ENCODE peak calls at places on chromosomes 5 and 9, in eight cellular contexts. V, Z, F, Q, X, L, Y and D are unnamed samples.

GRCh38 chr5:68730220-68731010 is 363.4 kb upstream of the SLC30A5 start:
- DNase-seq in F (peak), Z (peak), L (peak), Y (peak), Q (no peak), V (no peak), X (peak), D (peak)

GRCh38 chr5:170522211-170523128 is 18.6 kb downstream of the KCNIP1 start:
- DNase-seq in Q (no peak), V (no peak), X (peak), Z (peak), Y (peak), L (no peak), F (peak), D (peak)

GRCh38 chr9:127129073-127129717 is 6.8 kb upstream of the ANGPTL2 start:
- DNase-seq in X (no peak), Y (no peak), L (no peak), Q (no peak), V (no peak), F (no peak), Z (no peak), D (no peak)

GRCh38 chr5:112142769-112143270 is 276.3 kb downstream of the EPB41L4A start:
- DNase-seq in Q (no peak), V (no peak), L (peak), F (peak), X (no peak), Z (peak), Y (peak), D (peak)

GRCh38 chr5:98593418-98593817 is 180.0 kb upstream of the RGMB start:
- DNase-seq in X (no peak), Z (no peak), V (no peak), Q (no peak), Y (no peak), F (no peak), L (peak), D (no peak)

GRCh38 chr5:6328173-6328572 is 50.2 kb downstream of the MED10 start:
- DNase-seq in X (no peak), F (peak), Z (no peak), V (no peak), Y (peak), L (peak), Q (peak), D (no peak)

GRCh38 chr5:173475780-173476179 is 140.7 kb downstream of the BOD1 start:
- DNase-seq in V (no peak), F (no peak), Y (no peak), X (no peak), Q (no peak), L (no peak), Z (no peak), D (no peak)

GRCh38 chr5:168752416-168753190 is 173.4 kb upstream of the PANK3 start:
- DNase-seq in F (no peak), V (no peak), X (no peak), Y (no peak), Q (no peak), Z (no peak), L (no peak), D (no peak)

DNA sequence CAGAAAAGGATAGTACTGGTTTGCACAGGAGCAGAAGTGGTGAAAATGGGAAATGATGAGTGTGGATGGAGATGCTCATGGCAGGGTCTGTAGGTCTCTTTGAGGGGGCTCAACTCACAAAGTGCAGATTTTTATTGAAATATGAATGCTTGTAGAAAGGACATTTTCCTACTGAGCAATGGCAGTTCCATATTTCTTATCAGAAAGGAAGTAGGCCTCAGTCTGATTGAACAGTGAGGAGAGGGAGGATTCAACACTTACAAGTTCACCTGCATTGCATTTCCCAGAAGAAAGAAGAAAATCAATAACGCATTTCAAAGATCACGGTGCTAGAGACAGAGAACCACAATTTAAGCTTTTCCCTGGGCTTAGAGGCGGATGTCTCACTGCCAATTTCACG is 49.2 kb downstream of the ANXA2R start:
- DNase-seq in F (no peak), Y (no peak), L (no peak), X (no peak), Q (no peak), V (no peak), Z (no peak), D (no peak)
- H3K4me3 ChIP-seq in F (peak), Y (peak), L (peak), X (no peak), Q (peak), V (peak), Z (peak), D (no peak)

DNA sequence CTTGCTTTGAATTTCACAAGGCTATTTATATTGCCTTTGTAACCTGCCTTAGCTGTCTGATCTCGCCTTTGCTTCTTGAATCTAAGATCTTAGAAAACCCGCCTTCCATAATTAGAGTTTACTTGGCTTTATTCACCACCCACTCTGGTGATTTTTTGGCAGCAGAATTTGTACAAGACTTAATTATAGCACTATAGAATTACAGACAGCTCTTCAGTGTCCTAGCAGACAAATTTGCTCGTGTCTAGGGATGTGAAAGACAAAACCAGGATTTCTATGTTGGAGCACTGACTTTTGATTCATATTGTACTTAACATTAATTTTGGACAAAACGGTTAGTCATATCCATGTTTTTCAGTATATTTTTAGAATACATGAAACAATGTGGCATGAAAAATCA is 306.6 kb downstream of the ADGRV1 start:
- DNase-seq in F (no peak), Y (no peak), L (no peak), V (no peak), X (no peak), Z (no peak), Q (no peak), D (no peak)
- TF ChIP-seq CTCF in F (no peak), Y (no peak), L (no peak), V (no peak), X (no peak), Z (no peak), Q (no peak), D (no peak)

DNA sequence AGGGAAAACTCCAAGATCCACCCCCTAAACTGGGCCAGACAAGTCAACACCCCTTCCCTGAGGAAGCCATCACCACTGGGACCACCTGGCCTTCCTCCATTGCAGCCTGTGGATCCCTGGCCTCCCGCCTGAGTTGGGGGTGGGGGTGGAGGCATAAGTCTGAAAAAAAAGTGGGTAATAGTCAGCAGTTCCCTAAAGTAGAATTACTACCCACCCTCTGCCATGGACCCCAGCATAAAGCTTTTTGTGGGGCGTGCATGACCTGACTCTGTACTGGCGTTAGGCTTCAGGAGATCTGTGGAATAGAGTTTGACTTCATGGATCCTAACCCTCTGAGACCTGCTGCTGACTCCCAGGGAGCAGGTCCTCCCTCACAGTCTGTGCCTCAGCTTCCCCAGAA is 2.0 kb upstream of the CXXC5 start:
- DNase-seq in Y (no peak), Q (no peak), F (no peak), X (no peak), L (no peak), Z (no peak), V (no peak), D (no peak)
- H3K4me3 ChIP-seq in Y (no peak), Q (no peak), F (no peak), X (no peak), L (no peak), Z (no peak), V (no peak), D (no peak)

GRCh38 chr5:159682623-159683022 is 233.7 kb upstream of the ADRA1B start:
- DNase-seq in Y (no peak), F (no peak), Z (no peak), X (no peak), L (no peak), Q (peak), V (no peak), D (no peak)
- TF ChIP-seq CTCF in Y (no peak), F (no peak), Z (no peak), X (no peak), L (no peak), Q (no peak), V (no peak), D (no peak)

GRCh38 chr9:114372971-114373591 is 14.7 kb downstream of the AKNA start:
- DNase-seq in F (no peak), Z (no peak), Q (peak), V (peak), L (no peak), X (no peak), Y (no peak), D (no peak)

GRCh38 chr9:114371986-114372917 is 15.5 kb downstream of the AKNA start:
- DNase-seq in L (peak), F (peak), Z (peak), Y (no peak), V (no peak), X (no peak), Q (peak), D (no peak)

GRCh38 chr9:114374936-114375335 is 12.8 kb downstream of the AKNA start:
- DNase-seq in Z (no peak), F (no peak), Y (no peak), V (no peak), X (no peak), Q (peak), L (no peak), D (no peak)

GRCh38 chr9:114375386-114375785 is 12.4 kb downstream of the AKNA start:
- DNase-seq in V (no peak), Z (no peak), L (no peak), F (no peak), Y (no peak), X (no peak), Q (no peak), D (no peak)

GRCh38 chr9:114373960-114374730 is 13.6 kb downstream of the AKNA start:
- DNase-seq in Y (no peak), V (no peak), Z (no peak), Q (no peak), L (no peak), X (no peak), F (no peak), D (no peak)
- H3K4me3 ChIP-seq in Y (no peak), V (no peak), Z (no peak), Q (no peak), L (no peak), X (no peak), F (no peak), D (no peak)

DNA sequence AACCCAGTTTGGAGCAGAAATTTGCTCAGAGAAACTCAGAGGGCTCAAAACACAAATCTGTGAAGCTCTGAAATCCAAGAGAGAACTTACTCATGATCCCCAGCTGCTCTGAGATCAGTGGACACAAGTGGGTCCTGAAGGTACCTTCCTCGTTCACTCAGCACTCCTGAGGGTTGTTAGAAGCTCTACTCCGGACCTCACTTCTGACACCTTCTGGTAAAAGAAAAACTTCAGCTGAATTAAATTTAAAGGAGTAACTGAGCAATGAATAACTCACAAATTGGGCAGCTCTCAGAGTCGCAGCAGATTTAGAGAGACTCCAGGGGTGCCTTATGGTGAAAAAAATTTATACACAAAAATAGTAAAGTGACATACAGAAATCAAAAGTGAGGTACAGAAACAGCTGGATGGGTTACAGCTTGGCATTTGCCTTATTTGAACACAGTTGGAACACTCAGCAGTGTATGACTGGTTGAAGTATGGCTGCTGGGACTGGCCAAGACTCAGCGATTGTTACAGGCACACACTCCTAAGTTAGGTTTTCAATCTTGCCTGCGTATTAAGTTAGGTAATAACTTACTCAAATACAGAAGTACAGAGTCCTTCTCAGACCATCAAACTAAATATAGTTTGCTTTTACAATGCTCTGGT is 32.5 kb downstream of the INSL4 start:
- DNase-seq in X (no peak), Q (peak), Y (peak), Z (no peak), V (no peak), L (peak), F (peak), D (no peak)
- TF ChIP-seq CTCF in X (no peak), Q (peak), Y (no peak), Z (no peak), V (peak), L (no peak), F (no peak), D (peak)

GRCh38 chr5:141430332-141431113 is at the start of gene PCDHGA12:
- DNase-seq in F (peak), Y (peak), X (peak), Z (no peak), L (peak), V (no peak), Q (peak), D (peak)

GRCh38 chr5:141439411-141440141 is 9.3 kb downstream of the PCDHGA12 start:
- DNase-seq in L (no peak), X (no peak), Q (no peak), Y (no peak), Z (no peak), F (peak), V (no peak), D (no peak)

GRCh38 chr5:141431286-141431685 is 979 bp downstream of the PCDHGA12 start:
- DNase-seq in Q (no peak), X (no peak), Y (no peak), L (peak), Z (no peak), F (peak), V (no peak), D (no peak)

GRCh38 chr5:141437208-141437607 is 6.9 kb downstream of the PCDHGA12 start:
- DNase-seq in Y (no peak), L (no peak), X (no peak), F (no peak), Z (no peak), Q (no peak), V (no peak), D (no peak)

GRCh38 chr5:141434006-141434405 is 3.7 kb downstream of the PCDHGA12 start:
- DNase-seq in F (no peak), Z (no peak), X (no peak), Y (no peak), V (no peak), L (no peak), Q (no peak), D (no peak)
- H3K4me3 ChIP-seq in F (no peak), Z (no peak), X (no peak), Y (no peak), V (no peak), L (no peak), Q (no peak), D (no peak)